ENCODE peak calls at places on chromosomes 16 and 17, in seven cellular contexts. V is tibial nerve; Z is smooth muscle cell of the brain vasculature; A is stimulated activated CD4-positive, alpha-beta T cell treated with anti-CD3 and anti-CD28 coated beads, Interleukin-2, amount 100 ng/mL, for 48 hours; K is stimulated activated CD8-positive, alpha-beta memory T cell treated with anti-CD3 and anti-CD28 coated beads, Interleukin-4, amount 100 ng/mL, for 24 hours; J is T-helper 1 cell; T is NCI-H2081. R is an unnamed sample.

GRCh38 chr16:56675685-56676210 is 6.1 kb downstream of the MT1H start:
- DNase-seq in V (no peak), Z (no peak), A (peak; percentile 49), K (peak; percentile 60), J (peak; percentile 26), T (no peak), R (no peak)

GRCh38 chr16:15829460-15829859 is 27.4 kb downstream of the MYH11 start:
- DNase-seq in V (peak; percentile 17), Z (no peak), A (no peak), K (no peak), J (no peak), T (no peak), R (no peak)

GRCh38 chr17:42573095-42573494 is 4.4 kb downstream of the PSMC3IP start:
- DNase-seq in V (no peak), Z (no peak), A (no peak), K (no peak), J (no peak), T (no peak), R (no peak)

GRCh38 chr17:68238894-68239293 is 8.9 kb upstream of the AMZ2 start:
- DNase-seq in V (no peak), Z (no peak), A (no peak), K (no peak), J (no peak), T (no peak), R (no peak)

GRCh38 chr16:1037023-1037933 is 35.3 kb upstream of the SSTR5 start:
- DNase-seq in V (no peak), Z (no peak), A (no peak), K (no peak), J (no peak), T (no peak), R (no peak)

GRCh38 chr17:47703191-47703591 is 9.2 kb downstream of the TBKBP1 start:
- DNase-seq in V (no peak), Z (no peak), A (no peak), K (peak; percentile 65), J (peak; percentile 25), T (no peak), R (no peak)

GRCh38 chr16:11190585-11191565 is 65.1 kb downstream of the SOCS1 start:
- DNase-seq in V (no peak), Z (no peak), A (no peak), K (no peak), J (no peak), T (no peak), R (no peak)

GRCh38 chr16:75584108-75584507 is 17.9 kb downstream of the GABARAPL2 start:
- DNase-seq in V (no peak), Z (no peak), A (no peak), K (no peak), J (no peak), T (no peak), R (no peak)

GRCh38 chr16:80751167-80751566 is 53.2 kb downstream of the CDYL2 start:
- DNase-seq in V (no peak), Z (no peak), A (no peak), K (no peak), J (no peak), T (no peak), R (no peak)

GRCh38 chr17:77924757-77925336 is 33.7 kb upstream of the TNRC6C start:
- DNase-seq in V (peak; percentile 67), Z (no peak), A (no peak), K (no peak), J (no peak), T (no peak), R (no peak)

GRCh38 chr17:38749222-38750043 is 1.3 kb upstream of the PCGF2 start:
- DNase-seq in V (peak; percentile 77), Z (no peak), A (no peak), K (no peak), J (no peak), T (peak; percentile 59), R (no peak)

GRCh38 chr16:74874912-74875311 is 100.3 kb upstream of the FA2H start:
- DNase-seq in V (no peak), Z (no peak), A (no peak), K (no peak), J (no peak), T (no peak), R (no peak)

GRCh38 chr17:69913241-69914015 is 161.6 kb upstream of the KCNJ16 start:
- DNase-seq in V (no peak), Z (no peak), A (no peak), K (no peak), J (no peak), T (no peak), R (no peak)

GRCh38 chr16:20744922-20745440 is 3.4 kb upstream of the THUMPD1 start:
- DNase-seq in V (no peak), Z (no peak), A (no peak), K (no peak), J (no peak), T (no peak), R (no peak)